ENCODE peak calls at places on chromosomes 7 and 10, in eight cellular contexts. One of them, this sample, is unnamed.

GRCh38 chr10:103493362-103493871 is at the start of gene NEURL1:
- DNase-seq in GM20000: peak
- DNase-seq in BE2C: peak
- DNase-seq in astrocyte of the spinal cord: no peak
- DNase-seq in cardiac fibroblast: no peak
- DNase-seq in foreskin fibroblast: peak
- DNase-seq in HFFc6: no peak
- DNase-seq in activated B cell treated with CpG ODN at 0.5 μM for 24 hours: no peak
- DNase-seq in this sample: no peak

GRCh38 chr7:25732771-25733217 is 419.2 kb upstream of the NFE2L3 start:
- DNase-seq in HFFc6: no peak
- DNase-seq in astrocyte of the spinal cord: no peak
- DNase-seq in cardiac fibroblast: no peak
- DNase-seq in foreskin fibroblast: no peak
- DNase-seq in GM20000: no peak
- DNase-seq in BE2C: no peak
- DNase-seq in activated B cell treated with CpG ODN at 0.5 μM for 24 hours: no peak
- DNase-seq in this sample: no peak

GRCh38 chr7:77306231-77307067 is 106.8 kb upstream of the FGL2 start:
- DNase-seq in HFFc6: no peak
- DNase-seq in cardiac fibroblast: no peak
- DNase-seq in BE2C: no peak
- DNase-seq in activated B cell treated with CpG ODN at 0.5 μM for 24 hours: no peak
- DNase-seq in GM20000: no peak
- DNase-seq in astrocyte of the spinal cord: no peak
- DNase-seq in foreskin fibroblast: no peak
- DNase-seq in this sample: no peak

GRCh38 chr7:156657681-156658080 is 17.1 kb downstream of the RNF32 start:
- DNase-seq in foreskin fibroblast: no peak
- DNase-seq in activated B cell treated with CpG ODN at 0.5 μM for 24 hours: no peak
- DNase-seq in astrocyte of the spinal cord: no peak
- DNase-seq in GM20000: no peak
- DNase-seq in cardiac fibroblast: no peak
- DNase-seq in HFFc6: no peak
- DNase-seq in BE2C: no peak
- DNase-seq in this sample: no peak

GRCh38 chr10:110901954-110902819 is 16.8 kb downstream of the BBIP1 start:
- DNase-seq in cardiac fibroblast: peak
- DNase-seq in astrocyte of the spinal cord: peak
- DNase-seq in foreskin fibroblast: peak
- DNase-seq in activated B cell treated with CpG ODN at 0.5 μM for 24 hours: no peak
- DNase-seq in HFFc6: peak
- DNase-seq in GM20000: no peak
- DNase-seq in BE2C: no peak
- DNase-seq in this sample: no peak

GRCh38 chr7:118525020-118525419 is 300.5 kb downstream of the ANKRD7 start:
- DNase-seq in HFFc6: no peak
- DNase-seq in cardiac fibroblast: no peak
- DNase-seq in astrocyte of the spinal cord: no peak
- DNase-seq in activated B cell treated with CpG ODN at 0.5 μM for 24 hours: no peak
- DNase-seq in BE2C: no peak
- DNase-seq in GM20000: no peak
- DNase-seq in foreskin fibroblast: no peak
- DNase-seq in this sample: no peak

GRCh38 chr7:141287936-141288335 is 214.1 kb downstream of the TMEM178B start:
- DNase-seq in HFFc6: no peak
- DNase-seq in GM20000: no peak
- DNase-seq in activated B cell treated with CpG ODN at 0.5 μM for 24 hours: no peak
- DNase-seq in BE2C: no peak
- DNase-seq in foreskin fibroblast: no peak
- DNase-seq in astrocyte of the spinal cord: no peak
- DNase-seq in cardiac fibroblast: no peak
- DNase-seq in this sample: no peak

GRCh38 chr7:8511810-8512209 is 78.4 kb downstream of the NXPH1 start:
- DNase-seq in astrocyte of the spinal cord: no peak
- DNase-seq in activated B cell treated with CpG ODN at 0.5 μM for 24 hours: no peak
- DNase-seq in foreskin fibroblast: no peak
- DNase-seq in cardiac fibroblast: no peak
- DNase-seq in HFFc6: no peak
- DNase-seq in GM20000: no peak
- DNase-seq in BE2C: peak
- DNase-seq in this sample: no peak

GRCh38 chr10:107542016-107542415 is 377.5 kb upstream of the SORCS1 start:
- DNase-seq in activated B cell treated with CpG ODN at 0.5 μM for 24 hours: no peak
- DNase-seq in HFFc6: no peak
- DNase-seq in cardiac fibroblast: no peak
- DNase-seq in foreskin fibroblast: no peak
- DNase-seq in GM20000: no peak
- DNase-seq in BE2C: no peak
- DNase-seq in astrocyte of the spinal cord: no peak
- DNase-seq in this sample: no peak

GRCh38 chr10:124674768-124675222 is 69.4 kb downstream of the FAM53B start:
- DNase-seq in BE2C: no peak
- DNase-seq in HFFc6: no peak
- DNase-seq in GM20000: no peak
- DNase-seq in foreskin fibroblast: peak
- DNase-seq in astrocyte of the spinal cord: no peak
- DNase-seq in activated B cell treated with CpG ODN at 0.5 μM for 24 hours: no peak
- DNase-seq in cardiac fibroblast: no peak
- DNase-seq in this sample: no peak

GRCh38 chr7:116691664-116692063 is 19.7 kb downstream of the MET start:
- DNase-seq in HFFc6: no peak
- DNase-seq in foreskin fibroblast: peak
- DNase-seq in activated B cell treated with CpG ODN at 0.5 μM for 24 hours: no peak
- DNase-seq in cardiac fibroblast: peak
- DNase-seq in astrocyte of the spinal cord: no peak
- DNase-seq in GM20000: no peak
- DNase-seq in BE2C: no peak
- DNase-seq in this sample: no peak

GRCh38 chr7:72481934-72482333 is 69.8 kb upstream of the CALN1 start:
- DNase-seq in GM20000: no peak
- DNase-seq in HFFc6: no peak
- DNase-seq in astrocyte of the spinal cord: no peak
- DNase-seq in activated B cell treated with CpG ODN at 0.5 μM for 24 hours: no peak
- DNase-seq in cardiac fibroblast: no peak
- DNase-seq in foreskin fibroblast: no peak
- DNase-seq in BE2C: no peak
- DNase-seq in this sample: no peak

GRCh38 chr7:72476608-72477305 is 64.6 kb upstream of the CALN1 start:
- DNase-seq in BE2C: no peak
- DNase-seq in GM20000: no peak
- DNase-seq in astrocyte of the spinal cord: no peak
- DNase-seq in foreskin fibroblast: no peak
- DNase-seq in HFFc6: no peak
- DNase-seq in cardiac fibroblast: no peak
- DNase-seq in activated B cell treated with CpG ODN at 0.5 μM for 24 hours: no peak
- DNase-seq in this sample: no peak
- TF ChIP-seq CTCF in BE2C: peak
- TF ChIP-seq CTCF in GM20000: no peak
- TF ChIP-seq CTCF in astrocyte of the spinal cord: no peak
- TF ChIP-seq CTCF in foreskin fibroblast: no peak
- TF ChIP-seq CTCF in HFFc6: no peak
- TF ChIP-seq CTCF in cardiac fibroblast: no peak
- TF ChIP-seq CTCF in activated B cell treated with CpG ODN at 0.5 μM for 24 hours: no peak
- TF ChIP-seq CTCF in this sample: no peak

GRCh38 chr7:137282043-137282442 is 61.5 kb downstream of the PTN start:
- DNase-seq in foreskin fibroblast: no peak
- DNase-seq in GM20000: no peak
- DNase-seq in astrocyte of the spinal cord: no peak
- DNase-seq in BE2C: no peak
- DNase-seq in activated B cell treated with CpG ODN at 0.5 μM for 24 hours: no peak
- DNase-seq in cardiac fibroblast: no peak
- DNase-seq in HFFc6: no peak
- DNase-seq in this sample: no peak

GRCh38 chr7:137289101-137289500 is 54.4 kb downstream of the PTN start:
- DNase-seq in foreskin fibroblast: no peak
- DNase-seq in cardiac fibroblast: no peak
- DNase-seq in BE2C: no peak
- DNase-seq in GM20000: no peak
- DNase-seq in HFFc6: no peak
- DNase-seq in astrocyte of the spinal cord: no peak
- DNase-seq in activated B cell treated with CpG ODN at 0.5 μM for 24 hours: no peak
- DNase-seq in this sample: no peak

GRCh38 chr7:137283147-137283546 is 60.4 kb downstream of the PTN start:
- DNase-seq in cardiac fibroblast: no peak
- DNase-seq in foreskin fibroblast: no peak
- DNase-seq in astrocyte of the spinal cord: no peak
- DNase-seq in BE2C: no peak
- DNase-seq in GM20000: no peak
- DNase-seq in HFFc6: no peak
- DNase-seq in activated B cell treated with CpG ODN at 0.5 μM for 24 hours: no peak
- DNase-seq in this sample: no peak

GRCh38 chr7:137287651-137288258 is 55.8 kb downstream of the PTN start:
- DNase-seq in foreskin fibroblast: peak
- DNase-seq in activated B cell treated with CpG ODN at 0.5 μM for 24 hours: no peak
- DNase-seq in cardiac fibroblast: peak
- DNase-seq in HFFc6: no peak
- DNase-seq in astrocyte of the spinal cord: no peak
- DNase-seq in GM20000: no peak
- DNase-seq in BE2C: no peak
- DNase-seq in this sample: no peak
- TF ChIP-seq CTCF in foreskin fibroblast: peak
- TF ChIP-seq CTCF in activated B cell treated with CpG ODN at 0.5 μM for 24 hours: no peak
- TF ChIP-seq CTCF in cardiac fibroblast: peak
- TF ChIP-seq CTCF in HFFc6: peak
- TF ChIP-seq CTCF in astrocyte of the spinal cord: peak
- TF ChIP-seq CTCF in GM20000: no peak
- TF ChIP-seq CTCF in BE2C: peak
- TF ChIP-seq CTCF in this sample: no peak

GRCh38 chr7:150404785-150405583 is 25.9 kb downstream of the ZNF775 start:
- DNase-seq in activated B cell treated with CpG ODN at 0.5 μM for 24 hours: peak
- DNase-seq in BE2C: peak
- DNase-seq in HFFc6: peak
- DNase-seq in GM20000: peak
- DNase-seq in foreskin fibroblast: peak
- DNase-seq in astrocyte of the spinal cord: peak
- DNase-seq in cardiac fibroblast: peak
- DNase-seq in this sample: peak
- TF ChIP-seq CTCF in activated B cell treated with CpG ODN at 0.5 μM for 24 hours: no peak
- TF ChIP-seq CTCF in BE2C: no peak
- TF ChIP-seq CTCF in HFFc6: peak
- TF ChIP-seq CTCF in GM20000: peak
- TF ChIP-seq CTCF in foreskin fibroblast: no peak
- TF ChIP-seq CTCF in astrocyte of the spinal cord: no peak
- TF ChIP-seq CTCF in cardiac fibroblast: no peak
- TF ChIP-seq CTCF in this sample: peak

DNA sequence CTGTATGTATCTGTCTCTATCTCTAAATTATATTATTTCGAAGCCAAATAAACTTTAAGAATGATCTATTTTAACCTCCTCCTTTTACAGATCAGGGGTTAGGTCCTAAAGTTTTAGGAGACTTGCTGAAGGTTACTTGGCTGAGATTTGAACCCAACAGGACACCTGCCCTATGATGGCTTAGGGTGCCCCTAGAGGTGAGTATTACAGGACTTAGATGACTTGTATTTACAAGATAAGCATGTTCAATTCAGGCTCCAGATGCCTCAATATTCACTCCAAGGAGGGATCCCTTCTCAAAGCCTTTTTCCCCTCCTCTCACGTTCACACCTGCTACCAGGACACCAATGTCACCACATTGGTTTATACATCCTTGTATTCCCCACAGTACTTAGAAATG is 872.4 kb upstream of the AUTS2 start:
- DNase-seq in HFFc6: no peak
- DNase-seq in astrocyte of the spinal cord: no peak
- DNase-seq in BE2C: no peak
- DNase-seq in GM20000: no peak
- DNase-seq in activated B cell treated with CpG ODN at 0.5 μM for 24 hours: no peak
- DNase-seq in foreskin fibroblast: no peak
- DNase-seq in cardiac fibroblast: no peak
- DNase-seq in this sample: no peak
- TF ChIP-seq CTCF in HFFc6: peak
- TF ChIP-seq CTCF in astrocyte of the spinal cord: no peak
- TF ChIP-seq CTCF in BE2C: peak
- TF ChIP-seq CTCF in GM20000: no peak
- TF ChIP-seq CTCF in activated B cell treated with CpG ODN at 0.5 μM for 24 hours: no peak
- TF ChIP-seq CTCF in foreskin fibroblast: no peak
- TF ChIP-seq CTCF in cardiac fibroblast: no peak
- TF ChIP-seq CTCF in this sample: no peak

GRCh38 chr7:67662804-67663203 is 666.2 kb downstream of the TYW1 start:
- DNase-seq in GM20000: no peak
- DNase-seq in cardiac fibroblast: no peak
- DNase-seq in foreskin fibroblast: no peak
- DNase-seq in astrocyte of the spinal cord: no peak
- DNase-seq in HFFc6: no peak
- DNase-seq in BE2C: no peak
- DNase-seq in activated B cell treated with CpG ODN at 0.5 μM for 24 hours: no peak
- DNase-seq in this sample: no peak
- TF ChIP-seq CTCF in GM20000: no peak
- TF ChIP-seq CTCF in cardiac fibroblast: no peak
- TF ChIP-seq CTCF in foreskin fibroblast: no peak
- TF ChIP-seq CTCF in astrocyte of the spinal cord: no peak
- TF ChIP-seq CTCF in HFFc6: no peak
- TF ChIP-seq CTCF in BE2C: no peak
- TF ChIP-seq CTCF in activated B cell treated with CpG ODN at 0.5 μM for 24 hours: no peak
- TF ChIP-seq CTCF in this sample: no peak

DNA sequence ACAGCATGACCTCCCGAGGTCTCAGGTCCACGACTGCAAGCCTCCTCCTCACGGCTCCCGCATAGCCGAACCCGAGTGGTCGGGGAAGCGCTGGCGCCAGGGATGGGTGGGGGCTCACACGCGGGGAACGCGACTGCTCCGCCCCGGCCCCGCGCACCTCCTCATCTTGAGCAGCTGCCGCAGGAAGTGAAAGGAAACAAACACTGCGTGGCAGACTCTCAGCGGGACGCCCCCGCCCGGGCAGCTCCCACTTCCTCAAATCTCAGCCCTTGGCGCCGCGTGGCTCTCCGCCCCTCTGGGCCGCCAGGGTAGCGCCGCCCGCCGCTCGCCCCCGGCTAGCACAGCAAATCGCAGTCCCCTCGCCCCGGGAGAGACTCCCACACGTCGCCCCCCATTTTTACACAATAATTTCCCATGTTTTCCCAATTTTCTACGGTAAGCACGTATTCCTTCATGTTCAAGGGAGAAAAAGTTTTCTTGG is at the start of gene TMEM243:
- DNase-seq in cardiac fibroblast: peak
- DNase-seq in GM20000: peak
- DNase-seq in activated B cell treated with CpG ODN at 0.5 μM for 24 hours: peak
- DNase-seq in HFFc6: peak
- DNase-seq in foreskin fibroblast: peak
- DNase-seq in BE2C: peak
- DNase-seq in astrocyte of the spinal cord: peak
- DNase-seq in this sample: peak
- TF ChIP-seq CTCF in cardiac fibroblast: no peak
- TF ChIP-seq CTCF in GM20000: peak
- TF ChIP-seq CTCF in activated B cell treated with CpG ODN at 0.5 μM for 24 hours: no peak
- TF ChIP-seq CTCF in HFFc6: peak
- TF ChIP-seq CTCF in foreskin fibroblast: no peak
- TF ChIP-seq CTCF in BE2C: peak
- TF ChIP-seq CTCF in astrocyte of the spinal cord: no peak
- TF ChIP-seq CTCF in this sample: peak

This sample was measured in natural killer cell.